ENCODE peak calls at places on chromosomes 1 and 21, in four cellular contexts. One of them, this sample, is unnamed.

GRCh38 chr1:180213401-180214177 is 16.5 kb upstream of the LHX4 start:
- DNase-seq in IMR-90: no peak
- DNase-seq in H9: peak; percentile 69
- DNase-seq in H1: peak; percentile 83
- DNase-seq in this sample: peak; percentile 71

GRCh38 chr1:29602203-29602602 is 365.9 kb downstream of the PTPRU start:
- DNase-seq in H9: no peak
- DNase-seq in IMR-90: no peak
- DNase-seq in H1: no peak
- DNase-seq in this sample: no peak

GRCh38 chr1:243596441-243597183 is 253.4 kb downstream of the AKT3 start:
- DNase-seq in IMR-90: peak; percentile 96
- DNase-seq in H1: no peak
- DNase-seq in H9: no peak
- DNase-seq in this sample: no peak

GRCh38 chr1:163427336-163427735 is 105.6 kb downstream of the NUF2 start:
- DNase-seq in H9: no peak
- DNase-seq in IMR-90: no peak
- DNase-seq in H1: no peak
- DNase-seq in this sample: peak; percentile 66

GRCh38 chr1:217585577-217585976 is 45.3 kb downstream of the GPATCH2 start:
- DNase-seq in IMR-90: no peak
- DNase-seq in H1: no peak
- DNase-seq in H9: no peak
- DNase-seq in this sample: no peak

GRCh38 chr1:37808369-37809319 is 636 bp upstream of the YRDC start:
- DNase-seq in H9: peak; percentile 48
- DNase-seq in H1: peak; percentile 84
- DNase-seq in IMR-90: peak; percentile 76
- DNase-seq in this sample: peak; percentile 47

GRCh38 chr1:183810172-183810571 is 5.3 kb downstream of the RGL1 start:
- DNase-seq in H1: no peak
- DNase-seq in H9: no peak
- DNase-seq in IMR-90: no peak
- DNase-seq in this sample: no peak

GRCh38 chr1:17632541-17633193 is 93.2 kb downstream of the ARHGEF10L start:
- DNase-seq in H1: no peak
- DNase-seq in IMR-90: peak; percentile 53
- DNase-seq in H9: no peak
- DNase-seq in this sample: no peak

GRCh38 chr1:76237201-76237600 is 162.7 kb downstream of the ST6GALNAC3 start:
- DNase-seq in IMR-90: no peak
- DNase-seq in H9: no peak
- DNase-seq in H1: no peak
- DNase-seq in this sample: no peak

GRCh38 chr1:64526312-64526711 is 56.4 kb downstream of the CACHD1 start:
- DNase-seq in IMR-90: no peak
- DNase-seq in H9: no peak
- DNase-seq in H1: no peak
- DNase-seq in this sample: no peak

GRCh38 chr1:185850366-185850765 is 116.2 kb downstream of the HMCN1 start:
- DNase-seq in IMR-90: peak; percentile 30
- DNase-seq in H9: peak; percentile 31
- DNase-seq in H1: no peak
- DNase-seq in this sample: peak; percentile 63

GRCh38 chr1:30745156-30745833 is 12.3 kb downstream of the LAPTM5 start:
- DNase-seq in H9: no peak
- DNase-seq in IMR-90: no peak
- DNase-seq in H1: no peak
- DNase-seq in this sample: no peak

DNA sequence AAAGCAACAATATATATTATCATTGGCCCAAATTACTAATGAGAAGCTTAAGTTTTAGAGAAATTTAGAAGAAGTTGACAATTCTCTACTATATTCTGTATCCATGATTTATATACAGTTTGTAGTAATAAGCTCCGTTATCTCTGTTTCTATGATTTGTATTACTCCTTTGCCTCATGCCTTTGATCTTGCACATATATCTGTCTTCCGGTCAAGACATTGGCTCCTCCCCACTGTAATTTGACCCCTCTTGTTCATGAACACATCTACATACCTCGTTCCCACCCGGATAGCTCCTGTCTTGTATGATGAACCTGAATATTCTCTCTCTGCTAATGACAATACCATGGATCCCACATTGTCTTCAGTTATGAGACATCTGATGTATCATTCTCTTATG is 581.0 kb upstream of the RGS18 start:
- DNase-seq in IMR-90: no peak
- DNase-seq in H9: no peak
- DNase-seq in H1: no peak
- DNase-seq in this sample: no peak
- H3K4me2 ChIP-seq in IMR-90: no peak overlapping the region
- H3K4me2 ChIP-seq in H9: no peak overlapping the region
- H3K4me2 ChIP-seq in H1: no peak overlapping the region
- H3K4me2 ChIP-seq in this sample: no peak overlapping the region

GRCh38 chr1:229402993-229403392 is 30.9 kb downstream of the ACTA1 start:
- DNase-seq in IMR-90: no peak
- DNase-seq in H9: no peak
- DNase-seq in H1: no peak
- DNase-seq in this sample: no peak
- H4K5ac ChIP-seq in IMR-90: no peak overlapping the region
- H4K5ac ChIP-seq in H9: no peak overlapping the region
- H4K5ac ChIP-seq in H1: no peak overlapping the region
- H4K5ac ChIP-seq in this sample: no peak overlapping the region

GRCh38 chr1:18710002-18710401 is 79.4 kb downstream of the PAX7 start:
- DNase-seq in IMR-90: no peak
- DNase-seq in H9: no peak
- DNase-seq in H1: no peak
- DNase-seq in this sample: no peak

GRCh38 chr1:18712254-18712605 is 81.6 kb downstream of the PAX7 start:
- DNase-seq in H1: no peak
- DNase-seq in IMR-90: no peak
- DNase-seq in H9: no peak
- DNase-seq in this sample: no peak

GRCh38 chr1:18707696-18708257 is 77.1 kb downstream of the PAX7 start:
- DNase-seq in H1: no peak
- DNase-seq in IMR-90: no peak
- DNase-seq in H9: no peak
- DNase-seq in this sample: no peak

GRCh38 chr1:18711561-18712253 is 81.1 kb downstream of the PAX7 start:
- DNase-seq in H1: no peak
- DNase-seq in H9: no peak
- DNase-seq in IMR-90: no peak
- DNase-seq in this sample: no peak

GRCh38 chr1:18711003-18711402 is 80.4 kb downstream of the PAX7 start:
- DNase-seq in H1: no peak
- DNase-seq in IMR-90: no peak
- DNase-seq in H9: no peak
- DNase-seq in this sample: no peak
- H3K27me3 ChIP-seq in H1: peaks cover 6% of the 10 kb centered on the region
- H3K27me3 ChIP-seq in IMR-90: peaks cover 7% of the 10 kb centered on the region
- H3K27me3 ChIP-seq in H9: no peaks in the 10 kb centered on the region
- H3K27me3 ChIP-seq in this sample: peaks cover under 1% of the 10 kb centered on the region

DNA sequence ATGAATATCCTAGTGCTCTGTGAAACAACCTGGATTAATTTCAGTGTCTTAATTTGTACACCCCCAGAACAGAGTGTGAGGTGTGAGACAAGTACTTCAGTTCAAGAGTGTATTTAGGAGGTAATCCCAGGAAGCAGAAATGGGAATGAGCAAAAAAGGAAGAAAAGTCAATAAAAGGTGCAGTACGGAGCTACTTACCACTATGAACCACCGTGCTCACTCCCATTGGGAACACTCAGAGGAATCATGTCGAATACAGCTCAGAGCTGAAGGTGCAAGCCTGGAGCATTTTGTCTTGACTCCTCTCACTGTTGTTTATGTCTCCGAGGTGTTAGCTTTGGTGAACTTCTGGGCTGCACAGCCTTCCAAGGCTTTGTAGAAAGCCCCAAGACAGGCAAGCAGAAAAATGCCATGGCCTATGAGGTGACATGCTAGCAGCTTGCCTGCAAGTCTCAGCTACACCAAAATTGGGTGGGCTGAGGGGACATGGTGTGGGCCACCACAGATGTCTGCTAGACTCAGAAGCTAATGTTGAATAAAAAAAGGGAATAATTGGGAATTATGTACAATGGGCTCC is 7.4 kb upstream of the SVBP start:
- DNase-seq in H1: peak; percentile 33
- DNase-seq in IMR-90: no peak
- DNase-seq in H9: no peak
- DNase-seq in this sample: peak; percentile 12
- H3K4me2 ChIP-seq in H1: no peak overlapping the region
- H3K4me2 ChIP-seq in IMR-90: no peak overlapping the region
- H3K4me2 ChIP-seq in H9: no peak overlapping the region
- H3K4me2 ChIP-seq in this sample: no peak overlapping the region

GRCh38 chr21:38244407-38244787 is 12.4 kb upstream of the KCNJ15 start:
- DNase-seq in H9: no peak
- DNase-seq in IMR-90: no peak
- DNase-seq in H1: no peak
- DNase-seq in this sample: no peak
- H4K5ac ChIP-seq in H9: no peak overlapping the region
- H4K5ac ChIP-seq in IMR-90: peak overlapping the region; percentile 21
- H4K5ac ChIP-seq in H1: no peak overlapping the region
- H4K5ac ChIP-seq in this sample: no peak overlapping the region

GRCh38 chr1:228765543-228765942 is 30.3 kb downstream of the RHOU start:
- DNase-seq in H1: no peak
- DNase-seq in IMR-90: no peak
- DNase-seq in H9: no peak
- DNase-seq in this sample: no peak

GRCh38 chr1:228770779-228771223 is 35.5 kb downstream of the RHOU start:
- DNase-seq in H9: no peak
- DNase-seq in IMR-90: no peak
- DNase-seq in H1: no peak
- DNase-seq in this sample: no peak

GRCh38 chr1:228768345-228768717 is 33.1 kb downstream of the RHOU start:
- DNase-seq in H9: no peak
- DNase-seq in H1: no peak
- DNase-seq in IMR-90: no peak
- DNase-seq in this sample: no peak

GRCh38 chr1:228767636-228768344 is 32.5 kb downstream of the RHOU start:
- DNase-seq in IMR-90: no peak
- DNase-seq in H1: no peak
- DNase-seq in H9: no peak
- DNase-seq in this sample: no peak

DNA sequence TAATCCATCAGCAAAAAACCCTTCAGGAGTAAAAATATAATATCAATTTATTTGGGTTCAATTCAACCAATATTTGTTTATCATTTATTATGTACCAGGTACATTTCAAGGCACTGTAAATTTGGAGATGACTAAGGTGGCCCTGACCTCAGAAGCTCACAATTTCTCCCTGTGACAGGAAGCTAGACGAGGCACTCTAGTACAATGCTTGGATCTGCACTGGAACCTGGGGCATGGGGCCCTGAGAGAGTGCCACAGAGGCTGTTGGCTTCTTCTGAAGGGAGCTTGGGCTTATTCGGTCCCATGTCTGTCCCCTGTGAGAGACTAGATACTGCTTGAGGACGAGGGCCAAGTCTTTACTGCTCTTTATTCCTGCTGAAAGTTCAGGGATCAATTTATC is 31.5 kb downstream of the RHOU start:
- DNase-seq in H1: no peak
- DNase-seq in IMR-90: no peak
- DNase-seq in H9: no peak
- DNase-seq in this sample: no peak
- H3K27me3 ChIP-seq in H1: no peaks in the 10 kb centered on the region
- H3K27me3 ChIP-seq in IMR-90: peaks cover 9% of the 10 kb centered on the region
- H3K27me3 ChIP-seq in H9: no peaks in the 10 kb centered on the region
- H3K27me3 ChIP-seq in this sample: no peaks in the 10 kb centered on the region

GRCh38 chr1:98421098-98421460 is 240.4 kb upstream of the SNX7 start:
- DNase-seq in H9: no peak
- DNase-seq in H1: no peak
- DNase-seq in IMR-90: no peak
- DNase-seq in this sample: no peak
- H3K4me2 ChIP-seq in H9: no peak overlapping the region
- H3K4me2 ChIP-seq in H1: no peak overlapping the region
- H3K4me2 ChIP-seq in IMR-90: no peak overlapping the region
- H3K4me2 ChIP-seq in this sample: no peak overlapping the region

GRCh38 chr1:108502138-108502537 is 52.0 kb downstream of the NBPF6 start:
- DNase-seq in H1: no peak
- DNase-seq in H9: no peak
- DNase-seq in IMR-90: no peak
- DNase-seq in this sample: peak; percentile 27
- H4K5ac ChIP-seq in H1: no peak overlapping the region
- H4K5ac ChIP-seq in H9: no peak overlapping the region
- H4K5ac ChIP-seq in IMR-90: peak overlapping the region; percentile 32
- H4K5ac ChIP-seq in this sample: no peak overlapping the region

DNA sequence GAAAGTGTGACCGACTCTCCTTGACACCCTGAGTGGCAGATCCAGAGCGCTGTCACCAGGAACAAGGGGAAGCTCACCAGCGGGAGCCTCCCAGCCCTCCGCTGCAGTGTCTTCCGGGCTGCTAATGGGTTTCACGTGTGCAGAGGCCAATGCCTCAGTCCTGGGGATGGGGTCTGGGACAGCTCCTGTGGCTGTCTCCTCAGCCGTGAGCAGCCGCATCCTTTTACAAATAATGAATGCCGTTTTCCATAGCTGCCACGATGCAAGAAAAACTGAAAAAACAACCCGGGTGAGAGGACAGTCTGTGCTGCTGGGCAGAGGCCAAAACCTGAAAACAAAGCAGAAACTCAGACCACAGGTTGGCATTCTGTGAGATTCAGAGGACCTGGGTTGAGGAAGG is 212.2 kb upstream of the RAB4A start:
- DNase-seq in IMR-90: no peak
- DNase-seq in H9: no peak
- DNase-seq in H1: no peak
- DNase-seq in this sample: no peak
- H3K27me3 ChIP-seq in IMR-90: peaks cover 19% of the 10 kb centered on the region
- H3K27me3 ChIP-seq in H9: no peaks in the 10 kb centered on the region
- H3K27me3 ChIP-seq in H1: no peaks in the 10 kb centered on the region
- H3K27me3 ChIP-seq in this sample: no peaks in the 10 kb centered on the region

DNA sequence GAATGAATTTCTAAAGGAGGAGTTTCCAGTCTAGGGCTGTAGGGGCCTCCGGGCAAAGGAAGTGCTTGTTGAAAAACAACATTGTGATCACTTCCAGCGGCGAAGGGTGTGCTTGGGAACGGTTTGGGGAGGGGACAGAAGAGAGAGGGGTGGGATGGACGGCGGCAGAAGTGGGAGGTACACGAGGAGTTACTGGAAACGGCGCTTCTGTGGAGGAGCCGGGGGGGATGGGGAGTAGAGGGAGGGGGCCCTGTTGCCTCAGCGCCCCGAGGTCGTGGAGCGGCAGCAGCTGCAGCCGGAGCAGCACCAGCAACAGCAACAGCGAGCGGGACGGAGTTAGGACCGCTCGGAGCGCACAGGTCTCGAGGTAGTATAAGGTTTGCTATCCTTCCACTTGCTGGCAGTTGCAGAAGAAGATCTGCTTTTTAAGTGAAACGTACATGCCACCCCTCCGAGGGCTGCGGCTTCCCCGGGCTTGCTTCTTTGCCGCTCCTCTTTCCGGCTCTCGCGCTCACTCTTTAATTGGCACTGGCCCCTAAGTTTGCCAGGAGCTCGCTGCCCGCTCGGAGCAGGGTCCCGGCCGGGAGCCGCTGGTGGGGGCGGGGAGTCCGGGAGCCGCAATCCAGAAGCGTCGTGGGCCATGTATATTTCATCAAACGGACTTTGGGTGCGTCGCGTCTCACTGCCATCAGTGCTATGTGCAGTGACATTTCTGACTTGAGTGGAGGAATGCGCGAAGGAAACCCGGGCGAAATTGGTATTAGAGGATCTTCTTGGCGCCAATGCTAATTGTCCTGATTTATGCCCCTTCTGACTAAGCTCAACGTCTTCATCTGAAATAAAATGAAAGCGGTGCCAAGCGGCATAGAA is 771 bp upstream of the NTNG1 start:
- DNase-seq in H9: peak; percentile 74
- DNase-seq in IMR-90: peak; percentile 36
- DNase-seq in H1: peak; percentile 75
- DNase-seq in this sample: peak; percentile 95
- H3K4me2 ChIP-seq in H9: peak overlapping the region; percentile 95
- H3K4me2 ChIP-seq in IMR-90: peak overlapping the region; percentile 84
- H3K4me2 ChIP-seq in H1: peak overlapping the region; percentile 98
- H3K4me2 ChIP-seq in this sample: peak overlapping the region; percentile 93

This sample was measured in mesendoderm.